ENCODE peak calls at places on chromosomes 2 and 18, in ten cellular contexts. B is activated T-cell treated with anti-CD3 and anti-CD28 coated beads, Interleukin-2, amount 50 U/mL, for 24 hours; Z is lung; K is mesendoderm; H is mammary epithelial cell; I is naive B cell; U is NCI-H2029; M is epithelial cell of esophagus; S is hippocampal formation; C is progenitor cell of endocrine pancreas. O is an unnamed sample.
A peak's percentile ranks its signal among the peaks of the same experiment; 100 is the strongest.

GRCh38 chr2:192286093-192286701 is 91.5 kb upstream of the TMEFF2 start:
- DNase-seq in B (no peak), Z (no peak), K (peak; percentile 62), H (peak; percentile 35), I (no peak), U (peak; percentile 8), M (peak; percentile 66), S (peak; percentile 25), C (no peak), O (no peak)

GRCh38 chr2:66574701-66575624 is 140.0 kb downstream of the MEIS1 start:
- DNase-seq in B (no peak), Z (peak; percentile 58), K (peak; percentile 95), H (peak; percentile 66), I (no peak), U (peak; percentile 60), M (peak; percentile 76), S (peak; percentile 61), C (peak; percentile 47), O (peak; percentile 82)

GRCh38 chr2:128433911-128434550 is 115.4 kb upstream of the HS6ST1 start:
- DNase-seq in B (no peak), Z (no peak), K (no peak), H (no peak), I (no peak), U (no peak), M (no peak), S (no peak), C (no peak), O (peak; percentile 31)

GRCh38 chr2:191351298-191351697 is 106.1 kb downstream of the MYO1B start:
- DNase-seq in B (no peak), Z (no peak), K (no peak), H (no peak), I (no peak), U (no peak), M (no peak), S (no peak), C (no peak), O (no peak)

GRCh38 chr2:65662654-65663432 is 230.4 kb upstream of the SPRED2 start:
- DNase-seq in B (no peak), Z (no peak), K (peak; percentile 15), H (peak; percentile 78), I (no peak), U (no peak), M (peak; percentile 43), S (no peak), C (no peak), O (no peak)

GRCh38 chr2:181684454-181685149 is 4.3 kb upstream of the NEUROD1 start:
- DNase-seq in B (no peak), Z (no peak), K (no peak), H (no peak), I (no peak), U (no peak), M (no peak), S (no peak), C (no peak), O (peak; percentile 47)

GRCh38 chr2:226738821-226739507 is 60.7 kb downstream of the IRS1 start:
- DNase-seq in B (no peak), Z (no peak), K (peak; percentile 51), H (no peak), I (no peak), U (no peak), M (no peak), S (no peak), C (no peak), O (peak; percentile 48)

GRCh38 chr18:44320619-44321460 is 359.8 kb upstream of the SETBP1 start:
- DNase-seq in B (no peak), Z (no peak), K (peak; percentile 19), H (no peak), I (no peak), U (no peak), M (no peak), S (no peak), C (no peak), O (no peak)

GRCh38 chr2:240387669-240388358 is 47.6 kb upstream of the GPC1 start:
- DNase-seq in B (no peak), Z (peak; percentile 46), K (peak; percentile 66), H (peak; percentile 72), I (no peak), U (no peak), M (peak; percentile 78), S (peak; percentile 41), C (no peak), O (no peak)

GRCh38 chr18:29874519-29875098 is 1167.9 kb downstream of the DSC3 start:
- DNase-seq in B (no peak), Z (no peak), K (peak; percentile 79), H (peak; percentile 39), I (no peak), U (no peak), M (peak; percentile 67), S (no peak), C (peak; percentile 29), O (no peak)

GRCh38 chr2:30404354-30405265 is 42.4 kb upstream of the LCLAT1 start:
- DNase-seq in B (no peak), Z (no peak), K (peak; percentile 27), H (no peak), I (no peak), U (no peak), M (no peak), S (no peak), C (no peak), O (no peak)

GRCh38 chr2:203875471-203875870 is 7.9 kb downstream of the CTLA4 start:
- DNase-seq in B (peak; percentile 53), Z (no peak), K (no peak), H (no peak), I (no peak), U (no peak), M (no peak), S (no peak), C (no peak), O (no peak)

GRCh38 chr18:34083910-34084309 is 140.8 kb downstream of the NOL4 start:
- DNase-seq in B (no peak), Z (no peak), K (no peak), H (no peak), I (no peak), U (no peak), M (no peak), S (no peak), C (no peak), O (no peak)

GRCh38 chr2:122056853-122057252 is 301.4 kb downstream of the TSN start:
- DNase-seq in B (no peak), Z (no peak), K (no peak), H (no peak), I (no peak), U (no peak), M (no peak), S (no peak), C (no peak), O (no peak)

GRCh38 chr2:30894498-30895119 is 87.4 kb upstream of the CAPN13 start:
- DNase-seq in B (no peak), Z (peak; percentile 13), K (no peak), H (no peak), I (no peak), U (no peak), M (no peak), S (no peak), C (no peak), O (no peak)

GRCh38 chr2:233981574-233982420 is 64.6 kb downstream of the TRPM8 start:
- DNase-seq in B (no peak), Z (no peak), K (no peak), H (no peak), I (no peak), U (no peak), M (no peak), S (no peak), C (no peak), O (no peak)

GRCh38 chr2:8676915-8677645 is 4.8 kb upstream of the ID2 start:
- DNase-seq in B (no peak), Z (no peak), K (peak; percentile 81), H (no peak), I (no peak), U (no peak), M (no peak), S (no peak), C (no peak), O (peak; percentile 58)

GRCh38 chr18:46220116-46220515 is 115.9 kb downstream of the HAUS1 start:
- DNase-seq in B (no peak), Z (no peak), K (no peak), H (peak; percentile 50), I (no peak), U (no peak), M (peak; percentile 71), S (no peak), C (no peak), O (no peak)

GRCh38 chr18:73980289-73980979 is 167.2 kb downstream of the FBXO15 start:
- DNase-seq in B (no peak), Z (no peak), K (peak; percentile 63), H (peak; percentile 23), I (no peak), U (no peak), M (peak; percentile 20), S (no peak), C (no peak), O (peak; percentile 62)

GRCh38 chr2:102062802-102063201 is 71.0 kb downstream of the IL1R2 start:
- DNase-seq in B (peak; percentile 51), Z (no peak), K (no peak), H (no peak), I (no peak), U (no peak), M (no peak), S (no peak), C (no peak), O (no peak)

GRCh38 chr2:75289771-75290170 is 90.5 kb upstream of the TACR1 start:
- DNase-seq in B (no peak), Z (no peak), K (no peak), H (peak; percentile 26), I (no peak), U (no peak), M (peak; percentile 27), S (no peak), C (no peak), O (no peak)

GRCh38 chr2:121596221-121597080 is 52.8 kb downstream of the CLASP1 start:
- DNase-seq in B (no peak), Z (no peak), K (peak; percentile 75), H (peak; percentile 36), I (peak; percentile 65), U (peak; percentile 19), M (peak; percentile 49), S (no peak), C (no peak), O (no peak)

GRCh38 chr2:184681642-184682321 is 83.5 kb downstream of the ZNF804A start:
- DNase-seq in B (no peak), Z (no peak), K (no peak), H (no peak), I (no peak), U (no peak), M (no peak), S (no peak), C (no peak), O (no peak)

GRCh38 chr2:190343500-190344274 is at the start of gene INPP1:
- DNase-seq in B (peak; percentile 71), Z (peak; percentile 74), K (peak; percentile 79), H (peak; percentile 59), I (peak; percentile 23), U (peak; percentile 50), M (peak; percentile 52), S (peak; percentile 72), C (peak; percentile 34), O (peak; percentile 76)

GRCh38 chr18:59143441-59143840 is 3.8 kb downstream of the SEC11C start:
- DNase-seq in B (no peak), Z (no peak), K (no peak), H (no peak), I (no peak), U (no peak), M (no peak), S (no peak), C (no peak), O (no peak)

GRCh38 chr2:183063083-183063482 is 15.5 kb upstream of the DUSP19 start:
- DNase-seq in B (no peak), Z (no peak), K (peak; percentile 23), H (peak; percentile 8), I (no peak), U (no peak), M (no peak), S (no peak), C (no peak), O (no peak)

GRCh38 chr2:52861606-52862005 is 906.0 kb upstream of the CHAC2 start:
- DNase-seq in B (no peak), Z (no peak), K (no peak), H (peak; percentile 48), I (no peak), U (no peak), M (no peak), S (no peak), C (no peak), O (no peak)

GRCh38 chr2:43754180-43754579 is 19.7 kb upstream of the DYNC2LI1 start:
- DNase-seq in B (no peak), Z (no peak), K (no peak), H (no peak), I (no peak), U (no peak), M (no peak), S (no peak), C (no peak), O (no peak)

O was measured in ecto neural progenitor cell.